ENCODE peak calls at places on chromosomes 3 and 15, in seven cellular contexts. D is SK-N-SH; Q is left lobe of liver; K is foreskin fibroblast; Y is activated gamma-delta T cell treated with anti-CD3 and anti-CD28 coated beads, Interleukin-2, amount 50 U/mL, for 16 hours; V is caudate nucleus; S is stimulated activated CD8-positive, alpha-beta memory T cell treated with anti-CD3 and anti-CD28 coated beads, Interleukin-12 subunit alpha, Interleukin-12 subunit beta, amount 100 ng/mL, for 1 hour. I is an unnamed sample.

GRCh38 chr3:188855690-188856089 is 316.1 kb upstream of the TPRG1 start:
- DNase-seq in S (no peak), V (no peak), Y (no peak), K (no peak), Q (no peak), D (no peak), I (no peak)

GRCh38 chr15:80286055-80286454 is 34.0 kb upstream of the CTXND1 start:
- DNase-seq in Q (no peak), K (no peak), S (no peak), V (no peak), Y (no peak), D (no peak), I (no peak)

GRCh38 chr3:119362010-119362409 is 67.8 kb downstream of the ARHGAP31 start:
- DNase-seq in Q (no peak), S (no peak), D (no peak), Y (no peak), V (no peak), K (no peak), I (no peak)

GRCh38 chr3:71724584-71725278 is 471 bp downstream of the EIF4E3 start:
- DNase-seq in S (no peak), Q (peak), D (peak), K (peak), V (no peak), Y (no peak), I (peak)

GRCh38 chr15:41465822-41466421 is 27.8 kb upstream of the ITPKA start:
- DNase-seq in D (peak), S (no peak), K (peak), Y (no peak), Q (no peak), V (no peak), I (peak)

GRCh38 chr15:53830707-53831386 is 71.4 kb upstream of the WDR72 start:
- DNase-seq in K (no peak), Q (no peak), S (no peak), V (no peak), Y (no peak), D (no peak), I (no peak)

GRCh38 chr15:43777293-43777819 is 590 bp upstream of the ELL3 start:
- DNase-seq in D (peak), V (peak), Q (peak), Y (peak), K (peak), S (peak), I (peak)

GRCh38 chr3:98353554-98353953 is at the start of gene OR5K4:
- DNase-seq in D (no peak), K (no peak), Y (no peak), S (no peak), Q (no peak), V (no peak), I (no peak)

GRCh38 chr15:79243723-79244122 is 38.8 kb upstream of the ANKRD34C start:
- DNase-seq in S (no peak), D (no peak), V (no peak), Y (no peak), Q (no peak), K (no peak), I (no peak)

GRCh38 chr15:101170568-101171350 is 81.1 kb downstream of the CHSY1 start:
- DNase-seq in V (no peak), D (no peak), Y (no peak), Q (no peak), K (peak), S (no peak), I (peak)

GRCh38 chr3:48428863-48429415 is 947 bp downstream of the PLXNB1 start:
- DNase-seq in V (peak), Y (no peak), Q (peak), D (peak), S (no peak), K (peak), I (peak)

GRCh38 chr3:193357291-193357690 is 21.3 kb downstream of the ATP13A5 start:
- DNase-seq in Q (no peak), D (no peak), V (no peak), S (no peak), K (no peak), Y (no peak), I (no peak)

GRCh38 chr3:152556731-152557254 is 278.1 kb upstream of the P2RY1 start:
- DNase-seq in Y (no peak), S (no peak), K (peak), D (no peak), Q (no peak), V (no peak), I (peak)

GRCh38 chr15:31308185-31308639 is 18.4 kb upstream of the KLF13 start:
- DNase-seq in Y (no peak), Q (peak), D (no peak), S (no peak), V (no peak), K (no peak), I (no peak)

GRCh38 chr3:114441386-114441785 is 147.6 kb downstream of the TIGIT start:
- DNase-seq in Q (no peak), D (no peak), S (no peak), Y (no peak), K (no peak), V (no peak), I (no peak)

GRCh38 chr3:70919661-70920060 is 607.2 kb upstream of the MDFIC2 start:
- DNase-seq in S (no peak), D (no peak), K (no peak), Q (no peak), Y (no peak), V (no peak), I (peak)

GRCh38 chr15:52801748-52802085 is 11.6 kb upstream of the ONECUT1 start:
- DNase-seq in V (no peak), S (no peak), Q (no peak), Y (no peak), D (no peak), K (no peak), I (no peak)